ENCODE peak calls at places on chromosomes 13 and 19, in six cellular contexts. W is cardiac muscle cell; E is right atrium auricular region; Q is body of pancreas; O is CD8-positive, alpha-beta memory T cell; Y is CD4-positive, alpha-beta memory T cell. T is an unnamed sample.
A peak's percentile ranks its signal among the peaks of the same experiment; 100 is the strongest.

GRCh38 chr13:67221630-67222226 is 8.4 kb downstream of the PCDH9 start:
- DNase-seq in Q (no peak), Y (no peak), O (no peak), W (no peak), E (no peak), T (no peak)

GRCh38 chr13:98722958-98723357 is 29.5 kb downstream of the SLC15A1 start:
- DNase-seq in Q (no peak), O (no peak), W (no peak), Y (no peak), E (no peak), T (no peak)

GRCh38 chr19:9792191-9793050 is 23.9 kb upstream of the ZNF846 start:
- DNase-seq in W (peak; percentile 99), E (peak; percentile 94), Y (peak; percentile 96), O (peak; percentile 95), Q (peak; percentile 94), T (peak; percentile 92)

GRCh38 chr19:38679839-38680238 is 32.4 kb downstream of the ACTN4 start:
- DNase-seq in O (no peak), E (no peak), Y (no peak), Q (no peak), W (no peak), T (no peak)

GRCh38 chr19:18349524-18350128 is 9.2 kb downstream of the PGPEP1 start:
- DNase-seq in Q (peak; percentile 72), W (peak; percentile 43), O (no peak), E (peak; percentile 65), Y (no peak), T (no peak)

GRCh38 chr13:73248711-73249580 is 190.1 kb downstream of the KLF5 start:
- DNase-seq in W (peak; percentile 29), O (no peak), Y (no peak), Q (peak; percentile 82), E (no peak), T (no peak)

GRCh38 chr19:14369399-14370168 is 11.7 kb upstream of the ADGRE5 start:
- DNase-seq in O (peak; percentile 95), Q (no peak), W (peak; percentile 17), Y (peak; percentile 98), E (peak; percentile 77), T (peak; percentile 82)

GRCh38 chr19:47284324-47284899 is 9.7 kb downstream of the INAFM1 start:
- DNase-seq in O (peak; percentile 60), Q (peak; percentile 25), E (no peak), Y (no peak), W (peak; percentile 71), T (peak; percentile 32)

GRCh38 chr13:100566543-100566942 is 22.0 kb downstream of the GGACT start:
- DNase-seq in Y (no peak), W (no peak), E (no peak), O (no peak), Q (no peak), T (no peak)

GRCh38 chr13:75749407-75749806 is 113.3 kb downstream of the LMO7 start:
- DNase-seq in O (no peak), Y (no peak), E (no peak), W (no peak), Q (no peak), T (no peak)

GRCh38 chr13:40589285-40590109 is 76.9 kb downstream of the FOXO1 start:
- DNase-seq in E (no peak), O (no peak), W (peak; percentile 20), Q (no peak), Y (no peak), T (no peak)

GRCh38 chr19:40165362-40165937 is 25.8 kb upstream of the MAP3K10 start:
- DNase-seq in Y (no peak), Q (peak; percentile 42), E (peak; percentile 64), W (peak; percentile 56), O (peak; percentile 70), T (peak; percentile 6)

GRCh38 chr13:29926077-29926476 is 75.7 kb upstream of the UBL3 start:
- DNase-seq in W (no peak), Q (no peak), O (no peak), E (no peak), Y (no peak), T (no peak)

GRCh38 chr13:51451467-51452390 is 1.1 kb downstream of the INTS6 start:
- DNase-seq in Q (peak; percentile 86), W (peak; percentile 84), Y (peak; percentile 82), E (peak; percentile 91), O (peak; percentile 88), T (peak; percentile 64)

GRCh38 chr13:35876601-35877000 is 254.6 kb downstream of the DCLK1 start:
- DNase-seq in E (no peak), W (no peak), O (no peak), Y (no peak), Q (no peak), T (no peak)

GRCh38 chr13:24887759-24888158 is 123.8 kb downstream of the RNF17 start:
- DNase-seq in O (no peak), Q (no peak), E (no peak), Y (no peak), W (no peak), T (no peak)

GRCh38 chr19:9043524-9043923 is 33.3 kb upstream of the MUC16 start:
- DNase-seq in W (no peak), E (no peak), O (no peak), Q (no peak), Y (no peak), T (no peak)

GRCh38 chr13:70864731-70865130 is 756.5 kb upstream of the KLHL1 start:
- DNase-seq in Q (no peak), W (no peak), O (no peak), Y (no peak), E (no peak), T (no peak)

GRCh38 chr19:30781047-30781446 is 408.9 kb downstream of the ZNF536 start:
- DNase-seq in W (no peak), Y (no peak), O (no peak), E (no peak), Q (no peak), T (no peak)

GRCh38 chr13:29897102-29897501 is 46.7 kb upstream of the UBL3 start:
- DNase-seq in W (peak; percentile 58), O (no peak), Q (no peak), E (no peak), Y (no peak), T (no peak)

GRCh38 chr13:39581177-39581576 is 21.8 kb downstream of the LHFPL6 start:
- DNase-seq in W (no peak), O (no peak), E (no peak), Q (no peak), Y (no peak), T (no peak)
- H3K4me1 ChIP-seq in W (peaks cover 7% of the 10 kb centered on the region), O (no peaks in the 10 kb centered on the region), E (no peaks in the 10 kb centered on the region), Q (no peaks in the 10 kb centered on the region), Y (no peaks in the 10 kb centered on the region), T (no peaks in the 10 kb centered on the region)

GRCh38 chr19:35991731-35992450 is 3.1 kb upstream of the SDHAF1 start:
- DNase-seq in E (no peak), Q (no peak), W (no peak), Y (no peak), O (no peak), T (no peak)

GRCh38 chr19:35990771-35991730 is 3.9 kb upstream of the SDHAF1 start:
- DNase-seq in Y (no peak), W (no peak), Q (no peak), E (no peak), O (no peak), T (no peak)

GRCh38 chr19:35994868-35995654 is at the start of gene SDHAF1:
- DNase-seq in E (peak; percentile 97), Y (peak; percentile 92), O (peak; percentile 94), Q (peak; percentile 97), W (peak; percentile 96), T (peak; percentile 83)

GRCh38 chr19:35995655-35995993 is 636 bp downstream of the SDHAF1 start:
- DNase-seq in O (peak; percentile 62), W (peak; percentile 65), Q (peak; percentile 61), Y (peak; percentile 60), E (no peak), T (no peak)

DNA sequence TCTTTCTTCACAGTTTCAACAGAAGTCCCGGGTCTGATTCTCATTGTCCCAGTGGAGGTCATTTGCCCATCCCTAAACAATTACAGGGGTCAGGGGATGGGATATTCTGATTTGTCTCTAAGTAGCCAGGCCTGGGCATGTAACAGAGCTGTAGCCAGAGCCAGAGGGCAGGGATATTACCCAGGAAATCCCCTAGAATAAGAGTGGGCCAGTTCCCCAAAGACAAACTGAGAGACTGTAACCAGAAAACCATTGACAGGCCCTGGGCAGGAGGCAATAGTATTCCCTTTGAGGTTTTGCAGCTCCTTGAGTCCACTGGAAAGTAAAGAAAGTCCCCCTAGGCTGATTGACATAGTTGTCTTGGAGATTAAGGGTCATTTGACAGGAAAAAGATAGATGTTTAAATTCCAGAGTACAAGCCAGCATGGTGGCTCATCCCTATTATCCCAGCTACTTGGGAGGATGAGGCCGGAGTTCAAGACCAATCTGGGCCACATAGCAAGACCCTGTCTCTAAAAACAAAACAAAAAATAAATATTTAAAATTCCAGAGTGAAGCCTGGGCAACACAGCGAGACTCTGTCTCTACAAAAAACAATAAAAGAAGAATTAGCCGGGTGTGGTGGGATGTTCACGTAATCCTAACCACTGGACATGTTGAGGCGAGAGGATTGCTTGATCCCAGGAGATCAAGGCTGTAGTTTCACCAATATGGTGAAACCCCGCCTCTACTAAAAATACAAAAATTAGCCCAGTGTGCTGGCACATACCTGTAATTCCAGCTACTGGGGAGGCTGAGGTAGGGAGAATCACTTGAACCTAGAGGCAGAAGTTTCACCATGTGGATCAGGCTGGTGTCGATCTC is 1.9 kb upstream of the SDHAF1 start:
- DNase-seq in E (no peak), W (no peak), O (no peak), Q (no peak), Y (no peak), T (no peak)
- H3K4me3 ChIP-seq in E (no peak overlapping the region), W (no peak overlapping the region), O (no peak overlapping the region), Q (no peak overlapping the region), Y (no peak overlapping the region), T (no peak overlapping the region)

DNA sequence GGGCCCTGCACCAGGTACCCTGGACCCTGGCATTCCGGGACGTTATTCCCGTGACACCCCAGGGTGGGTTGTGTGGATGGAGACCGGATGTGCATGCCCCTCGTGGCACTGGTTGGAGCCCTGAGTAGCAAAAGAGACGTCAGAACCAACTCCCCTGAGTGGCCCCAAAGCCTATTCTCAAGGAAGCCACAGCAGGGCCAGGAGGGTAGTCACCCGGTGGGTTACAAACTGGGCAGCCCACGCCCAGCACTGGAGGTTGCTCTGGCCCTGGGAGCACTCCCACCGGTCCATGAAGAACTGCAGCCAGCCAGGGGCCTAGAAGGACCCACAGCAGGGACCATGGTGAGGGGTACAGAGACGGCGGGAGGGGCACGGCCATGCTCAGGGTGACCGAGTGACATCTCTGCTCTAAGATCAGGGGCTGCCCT is 7.5 kb downstream of the KLF16 start:
- DNase-seq in Q (no peak), E (no peak), W (no peak), O (no peak), Y (peak; percentile 60), T (no peak)
- H3K4me1 ChIP-seq in Q (peaks cover 68% of the 10 kb centered on the region), E (no peaks in the 10 kb centered on the region), W (peaks cover 52% of the 10 kb centered on the region), O (peaks cover 70% of the 10 kb centered on the region), Y (peaks cover 92% of the 10 kb centered on the region), T (peaks cover 81% of the 10 kb centered on the region)

DNA sequence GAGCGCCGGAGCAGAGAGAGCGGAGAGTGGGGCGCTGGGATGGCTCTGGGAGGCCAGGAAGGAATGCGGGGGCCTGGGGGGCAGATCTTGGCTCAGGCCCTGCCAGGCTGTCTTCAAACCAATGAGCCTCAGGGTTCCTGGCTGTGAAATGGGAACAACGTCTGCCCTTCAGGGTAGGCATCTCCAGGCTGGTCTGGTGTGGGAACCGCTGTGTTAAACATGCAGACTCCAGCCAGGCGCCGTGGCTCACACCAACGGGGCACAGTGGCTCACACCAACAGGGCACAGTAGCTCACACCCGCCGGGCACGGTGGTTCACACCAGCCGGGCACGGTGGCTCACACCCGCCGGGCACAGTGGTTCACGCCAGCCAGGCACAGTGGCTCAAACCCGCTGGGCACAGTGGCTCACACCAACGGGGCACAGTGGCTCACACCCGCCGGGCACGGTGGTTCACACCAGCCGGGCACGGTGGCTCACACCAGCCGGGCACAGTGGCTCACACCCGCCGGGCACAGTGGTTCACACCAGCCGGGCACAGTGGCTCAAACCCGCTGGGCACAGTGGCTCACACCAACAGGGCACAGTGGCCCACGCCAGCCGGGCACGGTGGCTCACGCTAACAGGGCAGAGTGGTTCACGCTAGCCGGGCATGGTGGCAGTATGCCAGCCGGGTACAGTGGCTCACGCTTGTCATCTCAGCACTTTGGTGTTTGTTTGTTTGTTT is 40.1 kb downstream of the EFNA2 start:
- DNase-seq in Q (peak; percentile 17), O (no peak), W (no peak), E (no peak), Y (no peak), T (no peak)
- H3K4me3 ChIP-seq in Q (no peak overlapping the region), O (no peak overlapping the region), W (peak overlapping the region; percentile 19), E (peak overlapping the region; percentile 7), Y (no peak overlapping the region), T (no peak overlapping the region)